ENCODE peak calls at places on chromosomes 2 and 18, in five cellular contexts. R is A549, P is stomach, V is transverse colon, L is body of pancreas. A is an unnamed sample.
A peak's percentile ranks its signal among the peaks of the same experiment; 100 is the strongest.

GRCh38 chr2:43226955-43227829 is 786 bp upstream of the ZFP36L2 start:
- DNase-seq in R (peak; percentile 87), P (peak; percentile 98), V (peak; percentile 96), L (peak; percentile 97), A (peak; percentile 99)

GRCh38 chr2:44793322-44793870 is 148.1 kb upstream of the SIX3 start:
- DNase-seq in R (no peak), P (no peak), V (no peak), L (no peak), A (no peak)

GRCh38 chr2:183207110-183207509 is 82.9 kb downstream of the NUP35 start:
- DNase-seq in R (no peak), P (no peak), V (no peak), L (no peak), A (no peak)

GRCh38 chr18:60019463-60019840 is 119.7 kb downstream of the PMAIP1 start:
- DNase-seq in R (no peak), P (no peak), V (no peak), L (no peak), A (no peak)

GRCh38 chr18:6482198-6482977 is 67.7 kb upstream of the L3MBTL4 start:
- DNase-seq in R (peak; percentile 5), P (peak; percentile 60), V (peak; percentile 41), L (peak; percentile 56), A (no peak)

GRCh38 chr2:239482801-239483712 is 82.2 kb upstream of the HDAC4 start:
- DNase-seq in R (no peak), P (no peak), V (no peak), L (no peak), A (no peak)

GRCh38 chr2:201105759-201106158 is 10.2 kb upstream of the CFLAR start:
- DNase-seq in R (no peak), P (no peak), V (no peak), L (no peak), A (no peak)

GRCh38 chr2:189407161-189407943 is 33.9 kb upstream of the WDR75 start:
- DNase-seq in R (peak; percentile 13), P (no peak), V (no peak), L (no peak), A (no peak)

GRCh38 chr2:212337036-212337435 is 201.6 kb downstream of the ERBB4 start:
- DNase-seq in R (no peak), P (no peak), V (no peak), L (no peak), A (no peak)

GRCh38 chr18:905307-905947 is 756 bp downstream of the ADCYAP1 start:
- DNase-seq in R (no peak), P (no peak), V (no peak), L (no peak), A (no peak)

GRCh38 chr2:138329591-138329990 is 172.0 kb upstream of the SPOPL start:
- DNase-seq in R (no peak), P (no peak), V (no peak), L (no peak), A (no peak)

GRCh38 chr2:202152104-202152771 is 79.2 kb downstream of the KIAA2012 start:
- DNase-seq in R (no peak), P (no peak), V (no peak), L (no peak), A (no peak)

GRCh38 chr2:169034256-169034655 is 3.1 kb upstream of the ABCB11 start:
- DNase-seq in R (no peak), P (peak; percentile 47), V (peak; percentile 32), L (no peak), A (no peak)

GRCh38 chr2:33373986-33374385 is 102.5 kb upstream of the RASGRP3 start:
- DNase-seq in R (no peak), P (no peak), V (no peak), L (no peak), A (no peak)

GRCh38 chr2:226790436-226790835 is 9.2 kb downstream of the IRS1 start:
- DNase-seq in R (no peak), P (no peak), V (no peak), L (no peak), A (no peak)

GRCh38 chr2:72605836-72606442 is 219.9 kb downstream of the EXOC6B start:
- DNase-seq in R (peak; percentile 15), P (no peak), V (no peak), L (no peak), A (no peak)

GRCh38 chr2:37916512-37917082 is 8.5 kb upstream of the RMDN2 start:
- DNase-seq in R (no peak), P (no peak), V (peak; percentile 55), L (peak; percentile 16), A (no peak)

GRCh38 chr2:20589975-20590703 is 60.8 kb downstream of the HS1BP3 start:
- DNase-seq in R (no peak), P (peak; percentile 9), V (peak; percentile 5), L (no peak), A (no peak)

GRCh38 chr2:38765149-38765548 is 12.9 kb upstream of the GEMIN6 start:
- DNase-seq in R (no peak), P (no peak), V (no peak), L (no peak), A (no peak)

GRCh38 chr2:40725950-40726349 is 274.1 kb upstream of the SLC8A1 start:
- DNase-seq in R (no peak), P (no peak), V (no peak), L (no peak), A (no peak)

GRCh38 chr2:230794472-230794871 is 70.3 kb upstream of the ITM2C start:
- DNase-seq in R (no peak), P (no peak), V (no peak), L (no peak), A (no peak)

GRCh38 chr2:226791487-226792081 is 8.0 kb downstream of the IRS1 start:
- DNase-seq in R (peak; percentile 92), P (peak; percentile 92), V (peak; percentile 93), L (peak; percentile 91), A (no peak)

GRCh38 chr2:226903179-226903578 is 67.3 kb downstream of the RHBDD1 start:
- DNase-seq in R (peak; percentile 13), P (no peak), V (no peak), L (no peak), A (no peak)

GRCh38 chr2:30192327-30192726 is 39.0 kb upstream of the LBH start:
- DNase-seq in R (no peak), P (peak; percentile 1), V (no peak), L (no peak), A (no peak)

GRCh38 chr18:63336366-63337099 is 17.0 kb upstream of the BCL2 start:
- DNase-seq in R (no peak), P (no peak), V (no peak), L (no peak), A (no peak)

GRCh38 chr2:120765911-120766757 is 30.5 kb downstream of the GLI2 start:
- DNase-seq in R (no peak), P (peak; percentile 51), V (peak; percentile 67), L (peak; percentile 48), A (peak; percentile 94)

GRCh38 chr2:1544478-1545069 is 131.3 kb downstream of the TPO start:
- DNase-seq in R (no peak), P (no peak), V (no peak), L (no peak), A (no peak)

GRCh38 chr2:127401757-127402695 is 14.3 kb upstream of the MAP3K2 start:
- DNase-seq in R (no peak), P (no peak), V (peak; percentile 76), L (no peak), A (peak; percentile 88)

GRCh38 chr2:224930990-224931389 is 111.3 kb downstream of the DOCK10 start:
- DNase-seq in R (no peak), P (no peak), V (no peak), L (no peak), A (no peak)

GRCh38 chr2:1766851-1767771 is 22.8 kb upstream of the PXDN start:
- DNase-seq in R (no peak), P (peak; percentile 22), V (no peak), L (no peak), A (no peak)

GRCh38 chr2:182077451-182078142 is 91.9 kb downstream of the PPP1R1C start:
- DNase-seq in R (peak; percentile 10), P (peak; percentile 28), V (peak; percentile 14), L (peak; percentile 41), A (no peak)

GRCh38 chr2:23480991-23481797 is 96.2 kb downstream of the KLHL29 start:
- DNase-seq in R (peak; percentile 67), P (no peak), V (no peak), L (peak; percentile 57), A (no peak)

GRCh38 chr2:23484767-23485166 is 99.8 kb downstream of the KLHL29 start:
- DNase-seq in R (no peak), P (no peak), V (no peak), L (no peak), A (no peak)

GRCh38 chr2:23484163-23484740 is 99.3 kb downstream of the KLHL29 start:
- DNase-seq in R (no peak), P (no peak), V (no peak), L (no peak), A (no peak)

GRCh38 chr2:23482607-23483006 is 97.6 kb downstream of the KLHL29 start:
- DNase-seq in R (no peak), P (no peak), V (no peak), L (no peak), A (no peak)

GRCh38 chr2:23482188-23482587 is 97.2 kb downstream of the KLHL29 start:
- DNase-seq in R (no peak), P (no peak), V (no peak), L (no peak), A (no peak)
- TF ChIP-seq POLR2A in R (no peak), P (no peak), V (no peak), L (no peak), A (no peak)

DNA sequence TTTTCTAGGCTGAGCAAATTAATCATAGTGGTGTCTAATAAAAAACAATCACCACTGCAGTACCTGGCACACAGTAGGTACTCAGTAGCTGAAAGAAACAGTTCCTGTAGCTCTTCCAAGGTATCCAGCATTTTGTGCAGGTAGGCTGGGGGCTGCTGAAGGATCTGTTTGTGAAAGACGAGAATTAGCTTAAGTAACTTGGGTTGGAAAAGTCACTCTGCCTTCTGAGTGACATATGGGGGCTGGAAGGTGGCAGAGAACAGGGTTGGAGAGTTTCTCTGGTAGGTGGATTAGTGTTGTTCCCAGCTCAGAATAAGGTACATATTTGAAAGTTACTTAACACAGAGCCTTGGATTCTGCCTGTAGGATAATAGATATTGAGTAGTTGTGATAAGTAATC is 72.8 kb downstream of the FMNL2 start:
- DNase-seq in R (no peak), P (no peak), V (no peak), L (no peak), A (peak; percentile 42)
- H3K4me3 ChIP-seq in R (no peak overlapping the region), P (no peak overlapping the region), V (no peak overlapping the region), L (no peak overlapping the region), A (no peak overlapping the region)

DNA sequence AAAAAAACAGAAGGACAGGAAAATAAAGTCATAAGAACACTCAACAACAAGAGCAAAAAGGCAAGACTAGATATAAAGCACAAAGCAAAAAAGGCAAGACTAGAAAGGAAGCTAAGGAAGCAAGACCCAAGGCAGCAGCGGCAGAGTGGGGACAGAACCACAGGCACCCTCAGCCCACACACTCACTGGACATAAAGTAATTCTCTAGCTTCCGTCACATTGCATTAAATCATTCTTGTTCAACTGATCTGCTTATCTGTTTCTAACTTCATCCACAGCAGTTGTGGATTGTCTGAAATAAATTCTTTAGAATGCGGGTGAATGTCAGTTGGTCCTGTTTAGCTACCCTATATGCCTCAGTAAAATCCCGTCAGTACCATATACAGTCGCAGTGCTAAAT is 183.2 kb upstream of the SLC39A10 start:
- DNase-seq in R (no peak), P (no peak), V (no peak), L (no peak), A (no peak)
- TF ChIP-seq POLR2A in R (no peak), P (no peak), V (no peak), L (no peak), A (no peak)

DNA sequence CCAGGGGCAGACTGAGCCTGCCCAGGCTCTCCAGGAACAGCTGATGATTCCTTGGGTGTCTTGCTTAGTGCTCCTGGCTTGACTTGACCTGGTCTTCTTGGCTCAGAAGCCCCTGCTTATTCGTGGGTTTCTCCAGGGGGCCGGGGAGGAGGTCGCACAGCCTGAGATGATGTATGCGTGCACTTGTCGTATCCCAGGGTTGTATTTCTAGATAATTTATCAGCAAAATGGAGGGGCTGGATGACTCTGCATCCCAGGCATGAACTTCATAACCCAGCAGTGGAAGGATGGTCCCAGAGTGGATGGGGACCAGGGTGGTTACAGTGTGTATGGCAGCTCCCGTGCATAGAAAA is 25.2 kb downstream of the IMPA2 start:
- DNase-seq in R (no peak), P (no peak), V (no peak), L (no peak), A (no peak)
- H3K4me3 ChIP-seq in R (no peak overlapping the region), P (no peak overlapping the region), V (no peak overlapping the region), L (no peak overlapping the region), A (no peak overlapping the region)

A was measured in esophagus muscularis mucosa.